ENCODE peak calls at places on chromosomes 13 and 19, in five cellular contexts. V, Z, U, L and A are unnamed samples.

GRCh38 chr13:46961719-46962118 is 64.9 kb upstream of the HTR2A start:
- DNase-seq in V (peak; percentile 89), Z (no peak), U (no peak), L (no peak), A (peak; percentile 63)

GRCh38 chr13:71979616-71980015 is 112.6 kb upstream of the DACH1 start:
- DNase-seq in V (no peak), Z (peak; percentile 22), U (no peak), L (peak; percentile 15), A (no peak)

GRCh38 chr13:113648218-113648615 is 9.8 kb downstream of the ATP4B start:
- DNase-seq in V (no peak), Z (no peak), U (peak; percentile 36), L (no peak), A (no peak)

GRCh38 chr19:12230751-12231733 is 63.6 kb downstream of the ZNF44 start:
- DNase-seq in V (no peak), Z (no peak), U (no peak), L (no peak), A (no peak)

GRCh38 chr19:30580673-30581072 is 208.5 kb downstream of the ZNF536 start:
- DNase-seq in V (no peak), Z (no peak), U (no peak), L (no peak), A (no peak)

GRCh38 chr19:38032151-38032550 is 125.1 kb downstream of the SIPA1L3 start:
- DNase-seq in V (peak; percentile 74), Z (no peak), U (no peak), L (no peak), A (no peak)

GRCh38 chr13:110349239-110349638 is 42.2 kb downstream of the COL4A2 start:
- DNase-seq in V (no peak), Z (no peak), U (no peak), L (no peak), A (no peak)

GRCh38 chr13:59877933-59878332 is 285.8 kb downstream of the DIAPH3 start:
- DNase-seq in V (peak; percentile 60), Z (no peak), U (no peak), L (no peak), A (no peak)

GRCh38 chr13:30143671-30144400 is 163.5 kb downstream of the KATNAL1 start:
- DNase-seq in V (peak; percentile 81), Z (no peak), U (no peak), L (no peak), A (no peak)

GRCh38 chr13:27793377-27794074 is 1.2 kb downstream of the GSX1 start:
- DNase-seq in V (no peak), Z (no peak), U (no peak), L (no peak), A (no peak)

GRCh38 chr19:9848761-9849160 is 13.6 kb downstream of the PIN1 start:
- DNase-seq in V (no peak), Z (no peak), U (no peak), L (no peak), A (no peak)

GRCh38 chr13:99311748-99312492 is 4.7 kb upstream of the GPR183 start:
- DNase-seq in V (no peak), Z (no peak), U (no peak), L (no peak), A (no peak)

GRCh38 chr19:42658148-42658547 is 63.4 kb upstream of the CEACAM8 start:
- DNase-seq in V (peak; percentile 16), Z (no peak), U (no peak), L (no peak), A (no peak)

GRCh38 chr19:3179739-3180293 is 1.2 kb downstream of the S1PR4 start:
- DNase-seq in V (no peak), Z (no peak), U (no peak), L (no peak), A (no peak)

GRCh38 chr19:19956431-19957075 is 55.8 kb downstream of the ZNF93 start:
- DNase-seq in V (no peak), Z (peak; percentile 66), U (no peak), L (no peak), A (no peak)

GRCh38 chr19:30373593-30373992 is 1.4 kb downstream of the ZNF536 start:
- DNase-seq in V (no peak), Z (peak; percentile 61), U (no peak), L (no peak), A (no peak)

GRCh38 chr19:41844601-41845000 is at the start of gene LYPD4:
- DNase-seq in V (no peak), Z (no peak), U (no peak), L (no peak), A (no peak)

GRCh38 chr13:111044087-111044830 is 70.9 kb upstream of the ARHGEF7 start:
- DNase-seq in V (no peak), Z (no peak), U (no peak), L (no peak), A (no peak)

GRCh38 chr19:34831714-34832113 is 58.7 kb upstream of the ZNF599 start:
- DNase-seq in V (no peak), Z (no peak), U (no peak), L (no peak), A (no peak)

GRCh38 chr19:58059003-58059671 is at the start of gene ZNF135:
- DNase-seq in V (peak; percentile 50), Z (peak; percentile 71), U (peak; percentile 83), L (peak; percentile 66), A (no peak)

GRCh38 chr13:45784755-45785675 is 66.5 kb downstream of the SIAH3 start:
- DNase-seq in V (no peak), Z (no peak), U (no peak), L (peak; percentile 38), A (peak; percentile 34)

GRCh38 chr19:3671680-3672574 is 28.3 kb downstream of the PIP5K1C start:
- DNase-seq in V (peak; percentile 20), Z (no peak), U (no peak), L (no peak), A (no peak)

GRCh38 chr13:66859078-66859477 is 371.1 kb downstream of the PCDH9 start:
- DNase-seq in V (peak; percentile 1), Z (no peak), U (no peak), L (no peak), A (no peak)

GRCh38 chr13:99086869-99087129 is 108.9 kb upstream of the DOCK9 start:
- DNase-seq in V (no peak), Z (no peak), U (peak; percentile 69), L (peak; percentile 30), A (no peak)

GRCh38 chr13:51714663-51715168 is 89.2 kb downstream of the DHRS12 start:
- DNase-seq in V (peak; percentile 89), Z (no peak), U (no peak), L (no peak), A (peak; percentile 76)

GRCh38 chr19:31145909-31146453 is 203.3 kb downstream of the TSHZ3 start:
- DNase-seq in V (no peak), Z (no peak), U (no peak), L (no peak), A (no peak)

DNA sequence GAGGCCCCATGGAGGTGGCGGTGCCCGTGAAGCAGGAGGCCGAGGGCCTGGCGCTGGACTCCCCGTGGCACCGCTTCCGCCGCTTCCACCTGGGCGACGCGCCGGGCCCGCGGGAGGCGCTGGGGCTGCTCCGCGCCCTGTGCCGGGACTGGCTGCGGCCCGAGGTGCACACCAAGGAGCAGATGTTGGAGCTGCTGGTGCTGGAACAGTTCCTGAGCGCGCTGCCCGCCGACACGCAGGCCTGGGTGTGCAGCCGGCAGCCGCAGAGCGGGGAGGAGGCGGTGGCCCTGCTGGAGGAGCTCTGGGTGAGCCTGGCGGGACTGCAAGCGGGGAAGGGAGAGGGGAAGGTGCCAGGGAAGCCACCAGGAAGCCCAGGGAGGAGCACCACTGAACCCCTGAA is 5.8 kb downstream of the ZNF444 start:
- DNase-seq in V (no peak), Z (no peak), U (no peak), L (no peak), A (no peak)
- H3K27ac ChIP-seq in V (no peak overlapping the region), Z (no peak overlapping the region), U (no peak overlapping the region), L (no peak overlapping the region), A (no peak overlapping the region)

GRCh38 chr19:23971598-23971997 is 56.9 kb downstream of the ZNF726 start:
- DNase-seq in V (no peak), Z (no peak), U (no peak), L (no peak), A (no peak)

GRCh38 chr19:23978068-23978467 is 63.4 kb downstream of the ZNF726 start:
- DNase-seq in V (no peak), Z (no peak), U (no peak), L (no peak), A (no peak)

GRCh38 chr19:23980805-23981204 is 66.1 kb downstream of the ZNF726 start:
- DNase-seq in V (no peak), Z (no peak), U (no peak), L (no peak), A (no peak)

GRCh38 chr19:23972161-23972560 is 57.5 kb downstream of the ZNF726 start:
- DNase-seq in V (no peak), Z (no peak), U (no peak), L (no peak), A (no peak)

GRCh38 chr19:23974941-23975340 is 60.3 kb downstream of the ZNF726 start:
- DNase-seq in V (no peak), Z (no peak), U (no peak), L (no peak), A (no peak)
- H3K27ac ChIP-seq in V (no peak overlapping the region), Z (no peak overlapping the region), U (no peak overlapping the region), L (no peak overlapping the region), A (no peak overlapping the region)

DNA sequence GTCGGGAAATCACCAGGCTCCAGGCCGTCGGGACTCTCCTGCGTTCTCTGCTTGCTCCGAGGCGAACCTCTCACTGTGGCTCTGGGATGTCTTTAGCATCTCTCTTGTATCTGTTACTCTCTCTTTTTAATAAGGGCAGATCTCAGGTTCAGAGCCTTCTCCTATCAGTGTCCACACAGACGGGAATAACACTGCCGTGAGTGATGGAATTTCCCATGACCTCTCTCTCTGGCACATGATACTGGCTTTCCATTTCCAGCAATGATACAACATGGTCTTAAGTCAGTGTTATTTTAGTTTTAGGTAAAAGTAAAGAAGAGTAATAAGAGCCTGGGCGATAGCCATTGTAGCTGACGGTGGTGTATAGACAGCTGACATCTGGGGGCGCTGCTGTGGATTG is 9.3 kb downstream of the ZNF444 start:
- DNase-seq in V (no peak), Z (no peak), U (no peak), L (no peak), A (no peak)
- H3K27ac ChIP-seq in V (no peak overlapping the region), Z (no peak overlapping the region), U (no peak overlapping the region), L (no peak overlapping the region), A (no peak overlapping the region)

DNA sequence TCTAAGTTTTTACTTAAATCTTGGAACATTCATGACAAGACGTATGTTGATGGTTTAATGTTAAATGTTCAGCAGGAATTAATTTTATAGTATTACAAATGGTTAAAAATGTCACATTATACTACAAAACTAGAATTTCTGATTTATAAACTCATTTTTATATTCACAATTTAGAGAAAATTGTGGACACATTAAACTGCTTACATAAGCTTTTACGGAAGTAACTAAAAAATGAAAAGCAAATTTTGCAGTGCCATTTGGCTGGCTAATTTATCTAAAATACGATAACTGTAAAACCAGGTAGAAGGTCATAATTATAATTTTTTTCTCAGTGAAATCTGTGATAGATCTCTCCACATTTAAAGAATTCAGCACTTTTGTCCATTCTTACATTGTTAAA is 190.2 kb upstream of the GPC6 start:
- DNase-seq in V (no peak), Z (no peak), U (no peak), L (no peak), A (no peak)
- H3K27ac ChIP-seq in V (no peak overlapping the region), Z (no peak overlapping the region), U (no peak overlapping the region), L (no peak overlapping the region), A (no peak overlapping the region)